ENCODE peak calls at places on chromosomes 5 and 9, in seven cellular contexts. B is GM04503, Q is fibroblast of lung, F is GM04504, L is nucleus accumbens, W is T follicular helper cell, D is cerebellum. C is an unnamed sample.

GRCh38 chr9:100106616-100107015 is 7.6 kb downstream of the INVS start:
- DNase-seq in L (no peak), W (no peak), D (no peak), Q (no peak), F (no peak), B (no peak), C (no peak)

GRCh38 chr9:126128494-126129142 is 198.0 kb upstream of the MVB12B start:
- DNase-seq in B (no peak), Q (no peak), D (no peak), F (no peak), L (no peak), W (no peak), C (no peak)

GRCh38 chr9:129336601-129337286 is 158.7 kb upstream of the IER5L start:
- DNase-seq in L (no peak), B (no peak), F (no peak), Q (peak), D (peak), W (no peak), C (peak)

GRCh38 chr5:71778678-71779276 is 59.7 kb downstream of the CARTPT start:
- DNase-seq in D (peak), L (no peak), B (no peak), Q (peak), W (no peak), F (no peak), C (peak)

GRCh38 chr9:272251-273213 is 57.9 kb downstream of the DOCK8 start:
- DNase-seq in L (no peak), D (no peak), Q (no peak), W (peak), B (no peak), F (no peak), C (no peak)

GRCh38 chr9:38213591-38213990 is 144.6 kb upstream of the SHB start:
- DNase-seq in W (no peak), Q (no peak), B (no peak), D (no peak), F (no peak), L (no peak), C (no peak)

GRCh38 chr9:78962186-78962585 is 609.6 kb upstream of the TLE4 start:
- DNase-seq in F (no peak), W (no peak), L (no peak), D (no peak), Q (no peak), B (no peak), C (no peak)

GRCh38 chr9:137317021-137317978 is 15.2 kb upstream of the NRARP start:
- DNase-seq in L (no peak), Q (no peak), W (no peak), D (no peak), F (no peak), B (no peak), C (no peak)

GRCh38 chr5:57338068-57338848 is 144.4 kb downstream of the ACTBL2 start:
- DNase-seq in L (no peak), Q (peak), D (no peak), W (no peak), B (no peak), F (no peak), C (peak)

GRCh38 chr5:6145616-6146237 is 232.6 kb downstream of the MED10 start:
- DNase-seq in Q (no peak), W (no peak), F (no peak), L (no peak), B (no peak), D (no peak), C (no peak)

GRCh38 chr5:54273715-54274114 is 36.7 kb downstream of the ARL15 start:
- DNase-seq in D (no peak), Q (no peak), W (no peak), F (no peak), L (no peak), B (no peak), C (no peak)

GRCh38 chr5:10635257-10635860 is 71.5 kb downstream of the ANKRD33B start:
- DNase-seq in B (no peak), W (no peak), L (no peak), D (no peak), F (no peak), Q (peak), C (peak)

GRCh38 chr5:59040007-59040803 is 457.3 kb downstream of the RAB3C start:
- DNase-seq in D (no peak), L (no peak), F (no peak), B (no peak), W (no peak), Q (no peak), C (no peak)

GRCh38 chr9:12502520-12502919 is 190.7 kb upstream of the TYRP1 start:
- DNase-seq in Q (no peak), D (no peak), F (no peak), L (no peak), B (no peak), W (no peak), C (no peak)

GRCh38 chr9:127589955-127590370 is 22.1 kb upstream of the STXBP1 start:
- DNase-seq in F (peak), L (no peak), D (peak), B (no peak), W (no peak), Q (peak), C (peak)

GRCh38 chr9:131798166-131798565 is 58.3 kb upstream of the RAPGEF1 start:
- DNase-seq in Q (no peak), B (no peak), D (no peak), L (no peak), W (no peak), F (no peak), C (no peak)

GRCh38 chr5:59146729-59147128 is 563.9 kb downstream of the RAB3C start:
- DNase-seq in B (no peak), Q (no peak), W (no peak), F (no peak), L (no peak), D (no peak), C (no peak)

GRCh38 chr9:35935755-35936509 is 22.0 kb downstream of the OR2S2 start:
- DNase-seq in W (no peak), D (no peak), L (no peak), F (peak), Q (peak), B (peak), C (peak)

GRCh38 chr9:126309427-126310179 is 17.0 kb upstream of the MVB12B start:
- DNase-seq in L (no peak), B (no peak), D (no peak), Q (no peak), F (no peak), W (no peak), C (no peak)

GRCh38 chr5:135887447-135887864 is 8.2 kb downstream of the IL9 start:
- DNase-seq in W (peak), F (peak), D (peak), Q (peak), B (no peak), L (no peak), C (peak)

GRCh38 chr9:99881769-99882168 is 24.7 kb upstream of the STX17 start:
- DNase-seq in F (no peak), Q (no peak), L (no peak), W (no peak), D (no peak), B (no peak), C (no peak)

GRCh38 chr5:127326438-127326837 is 35.8 kb downstream of the MEGF10 start:
- DNase-seq in L (no peak), Q (no peak), B (no peak), D (no peak), F (no peak), W (no peak), C (no peak)

GRCh38 chr9:87327567-87328125 is 170.0 kb upstream of the DAPK1 start:
- DNase-seq in W (no peak), L (no peak), Q (no peak), F (no peak), B (no peak), D (no peak), C (peak)

GRCh38 chr5:83527722-83528438 is 56.3 kb downstream of the VCAN start:
- DNase-seq in D (no peak), W (no peak), B (no peak), F (no peak), Q (no peak), L (no peak), C (no peak)

GRCh38 chr9:126148523-126148870 is 178.1 kb upstream of the MVB12B start:
- DNase-seq in W (no peak), L (no peak), D (no peak), F (no peak), Q (no peak), B (no peak), C (no peak)

GRCh38 chr9:6645153-6646027 is at the start of gene GLDC:
- DNase-seq in D (peak), B (no peak), F (no peak), Q (peak), W (peak), L (peak), C (peak)

GRCh38 chr5:107424461-107424860 is 246.3 kb downstream of the EFNA5 start:
- DNase-seq in W (no peak), Q (peak), F (no peak), B (no peak), L (no peak), D (no peak), C (peak)

C was measured in EL.